ENCODE peak calls at places on chromosomes 7 and 10, in four cellular contexts. J, F, G and C are unnamed samples.

GRCh38 chr10:5902511-5903274 is 12.7 kb downstream of the FBH1 start:
- DNase-seq in J (no peak), F (no peak), G (no peak), C (no peak)

GRCh38 chr7:33062023-33062781 is at the start of gene NT5C3A:
- DNase-seq in J (no peak), F (peak), G (peak), C (peak)

GRCh38 chr7:139673762-139674161 is 104.0 kb downstream of the HIPK2 start:
- DNase-seq in J (no peak), F (no peak), G (no peak), C (no peak)

GRCh38 chr7:140049339-140050024 is 13.3 kb downstream of the PARP12 start:
- DNase-seq in J (no peak), F (peak), G (peak), C (no peak)

GRCh38 chr10:104690081-104690480 is 49.0 kb downstream of the SORCS3 start:
- DNase-seq in J (no peak), F (no peak), G (no peak), C (no peak)

GRCh38 chr7:105766421-105767191 is 109.8 kb downstream of the ATXN7L1 start:
- DNase-seq in J (no peak), F (no peak), G (no peak), C (no peak)

GRCh38 chr10:6578221-6579192 is 1.6 kb downstream of the PRKCQ start:
- DNase-seq in J (no peak), F (no peak), G (no peak), C (peak)

GRCh38 chr10:103761075-103761920 is 94.1 kb downstream of the SH3PXD2A start:
- DNase-seq in J (no peak), F (peak), G (no peak), C (no peak)

GRCh38 chr10:75012471-75012870 is 99.0 kb upstream of the SAMD8 start:
- DNase-seq in J (no peak), F (no peak), G (no peak), C (no peak)

GRCh38 chr10:103968441-103969391 is 1.8 kb downstream of the SLK start:
- DNase-seq in J (no peak), F (no peak), G (no peak), C (no peak)

GRCh38 chr7:116984917-116985316 is 31.6 kb downstream of the ST7 start:
- DNase-seq in J (no peak), F (peak), G (no peak), C (no peak)

GRCh38 chr7:130896898-130897514 is 163.0 kb upstream of the KLF14 start:
- DNase-seq in J (peak), F (peak), G (peak), C (peak)

GRCh38 chr10:117860823-117861222 is 185.9 kb downstream of the RAB11FIP2 start:
- DNase-seq in J (no peak), F (peak), G (no peak), C (no peak)

GRCh38 chr10:115141254-115141653 is 48.1 kb downstream of the ATRNL1 start:
- DNase-seq in J (no peak), F (peak), G (no peak), C (no peak)

GRCh38 chr7:49023345-49024330 is 99.3 kb downstream of the CDC14C start:
- DNase-seq in J (no peak), F (no peak), G (no peak), C (no peak)

GRCh38 chr7:108415821-108416536 is 40.3 kb downstream of the NRCAM start:
- DNase-seq in J (no peak), F (peak), G (no peak), C (no peak)

GRCh38 chr7:94266278-94266677 is 128.4 kb upstream of the COL1A2 start:
- DNase-seq in J (no peak), F (no peak), G (peak), C (no peak)

GRCh38 chr10:58820862-58821559 is 308.3 kb downstream of the BICC1 start:
- DNase-seq in J (no peak), F (peak), G (no peak), C (no peak)

GRCh38 chr10:102802920-102803534 is 34.2 kb downstream of the CYP17A1 start:
- DNase-seq in J (no peak), F (no peak), G (no peak), C (no peak)

GRCh38 chr7:6709808-6710207 is 3.1 kb upstream of the ZNF12 start:
- DNase-seq in J (no peak), F (peak), G (no peak), C (no peak)

GRCh38 chr10:48612241-48612943 is 7.5 kb upstream of the ARHGAP22 start:
- DNase-seq in J (no peak), F (no peak), G (peak), C (no peak)

GRCh38 chr7:75024922-75025321 is 48.7 kb downstream of the RCC1L start:
- DNase-seq in J (no peak), F (no peak), G (no peak), C (no peak)

GRCh38 chr7:24920702-24921679 is 59.0 kb downstream of the OSBPL3 start:
- DNase-seq in J (no peak), F (no peak), G (no peak), C (no peak)

GRCh38 chr10:133277277-133277992 is 767 bp upstream of the ADAM8 start:
- DNase-seq in J (no peak), F (peak), G (no peak), C (no peak)

GRCh38 chr7:27419581-27420177 is 177.1 kb downstream of the EVX1 start:
- DNase-seq in J (no peak), F (peak), G (no peak), C (no peak)

GRCh38 chr10:3782099-3782455 is 2.9 kb downstream of the KLF6 start:
- DNase-seq in J (no peak), F (no peak), G (peak), C (peak)

GRCh38 chr10:27685686-27686085 is 59.9 kb downstream of the MKX start:
- DNase-seq in J (no peak), F (no peak), G (no peak), C (no peak)

GRCh38 chr7:14228341-14228740 is 238.9 kb upstream of the ETV1 start:
- DNase-seq in J (no peak), F (no peak), G (no peak), C (no peak)